ENCODE peak calls at places on chromosomes 16 and 17, in seven cellular contexts. S is GM23338; A is neural progenitor cell; H is cardiac muscle cell; J is CD8-positive, alpha-beta T cell; U is fibroblast of lung; Q is GM23248. Y is an unnamed sample.

GRCh38 chr17:32515677-32516383 is 29.0 kb downstream of the CDK5R1 start:
- DNase-seq in H (no peak), Q (no peak), A (no peak), J (no peak), S (no peak), U (no peak), Y (no peak)

GRCh38 chr16:31107465-31107867 is 720 bp upstream of the BCKDK start:
- DNase-seq in S (no peak), Q (no peak), H (no peak), A (no peak), U (no peak), J (no peak), Y (no peak)

GRCh38 chr16:1642753-1643152 is 30.6 kb downstream of the CRAMP1 start:
- DNase-seq in U (no peak), Q (no peak), A (no peak), J (no peak), S (no peak), H (no peak), Y (no peak)

GRCh38 chr16:69181-69580 is 3.2 kb downstream of the RHBDF1 start:
- DNase-seq in U (no peak), A (no peak), Q (no peak), S (no peak), J (no peak), H (no peak), Y (no peak)

GRCh38 chr16:85091522-85091910 is 20.8 kb downstream of the CIBAR2 start:
- DNase-seq in Q (no peak), A (no peak), J (no peak), S (no peak), U (no peak), H (peak), Y (no peak)

GRCh38 chr17:29918922-29919856 is 10.8 kb downstream of the SSH2 start:
- DNase-seq in H (no peak), Q (peak), U (no peak), J (no peak), A (no peak), S (no peak), Y (no peak)

GRCh38 chr17:83176956-83177583 is 97.7 kb downstream of the METRNL start:
- DNase-seq in A (no peak), S (no peak), Q (no peak), H (no peak), J (peak), U (no peak), Y (no peak)

GRCh38 chr16:66176111-66176510 is 190.4 kb upstream of the CDH5 start:
- DNase-seq in S (no peak), J (no peak), A (no peak), U (no peak), Q (no peak), H (no peak), Y (no peak)

GRCh38 chr16:73064227-73064995 is 16.5 kb upstream of the ZFHX3 start:
- DNase-seq in A (no peak), U (peak), H (no peak), S (peak), J (no peak), Q (peak), Y (no peak)

GRCh38 chr17:57682667-57683066 is 62.4 kb downstream of the CCDC182 start:
- DNase-seq in H (no peak), S (no peak), U (no peak), Q (no peak), A (no peak), J (no peak), Y (no peak)

GRCh38 chr16:75306102-75306762 is 54.8 kb upstream of the BCAR1 start:
- DNase-seq in Q (no peak), J (no peak), S (no peak), H (no peak), A (no peak), U (peak), Y (no peak)

GRCh38 chr17:35733366-35733765 is 1.9 kb downstream of the RASL10B start:
- DNase-seq in J (no peak), U (no peak), Q (no peak), A (no peak), S (no peak), H (no peak), Y (no peak)

GRCh38 chr16:57764341-57765159 is 29.0 kb downstream of the KATNB1 start:
- DNase-seq in U (peak), A (peak), Q (peak), S (peak), J (no peak), H (no peak), Y (peak)

GRCh38 chr17:10166181-10166935 is 32.0 kb downstream of the GAS7 start:
- DNase-seq in J (no peak), Q (no peak), H (no peak), U (no peak), S (no peak), A (no peak), Y (no peak)

GRCh38 chr17:39627717-39628516 is 1.2 kb downstream of the PPP1R1B start:
- DNase-seq in J (no peak), Q (no peak), H (no peak), A (peak), U (no peak), S (peak), Y (no peak)

GRCh38 chr17:45429338-45430005 is 3.2 kb downstream of the ARHGAP27 start:
- DNase-seq in H (peak), S (peak), Q (peak), J (no peak), A (peak), U (no peak), Y (no peak)

GRCh38 chr17:4880850-4881249 is 18.5 kb upstream of the C17orf107 start:
- DNase-seq in U (no peak), S (no peak), J (no peak), Q (no peak), H (no peak), A (no peak), Y (no peak)

GRCh38 chr16:81413245-81413990 is 31.2 kb upstream of the CMIP start:
- DNase-seq in U (no peak), J (no peak), A (no peak), S (no peak), H (no peak), Q (no peak), Y (no peak)

GRCh38 chr16:10752843-10753523 is 9.3 kb downstream of the NUBP1 start:
- DNase-seq in U (no peak), A (no peak), J (no peak), S (no peak), Q (no peak), H (no peak), Y (no peak)

GRCh38 chr16:89268987-89269735 is 51.7 kb downstream of the ZNF778 start:
- DNase-seq in A (no peak), Q (peak), H (no peak), S (no peak), J (no peak), U (peak), Y (peak)

GRCh38 chr16:48676836-48677235 is 66.9 kb upstream of the N4BP1 start:
- DNase-seq in Q (peak), S (no peak), H (no peak), J (no peak), A (no peak), U (peak), Y (peak)

GRCh38 chr17:79746955-79747507 is 16.3 kb downstream of the ENPP7 start:
- DNase-seq in J (no peak), S (peak), Q (peak), U (no peak), H (no peak), A (peak), Y (no peak)

GRCh38 chr17:79747508-79748295 is 17.0 kb downstream of the ENPP7 start:
- DNase-seq in S (peak), J (no peak), A (peak), U (no peak), H (peak), Q (peak), Y (no peak)

GRCh38 chr17:79749156-79749815 is 18.5 kb downstream of the ENPP7 start:
- DNase-seq in Q (peak), A (peak), S (no peak), H (no peak), J (no peak), U (peak), Y (peak)

GRCh38 chr17:79749958-79750357 is 19.2 kb downstream of the ENPP7 start:
- DNase-seq in A (no peak), S (no peak), Q (no peak), U (no peak), H (no peak), J (no peak), Y (no peak)

DNA sequence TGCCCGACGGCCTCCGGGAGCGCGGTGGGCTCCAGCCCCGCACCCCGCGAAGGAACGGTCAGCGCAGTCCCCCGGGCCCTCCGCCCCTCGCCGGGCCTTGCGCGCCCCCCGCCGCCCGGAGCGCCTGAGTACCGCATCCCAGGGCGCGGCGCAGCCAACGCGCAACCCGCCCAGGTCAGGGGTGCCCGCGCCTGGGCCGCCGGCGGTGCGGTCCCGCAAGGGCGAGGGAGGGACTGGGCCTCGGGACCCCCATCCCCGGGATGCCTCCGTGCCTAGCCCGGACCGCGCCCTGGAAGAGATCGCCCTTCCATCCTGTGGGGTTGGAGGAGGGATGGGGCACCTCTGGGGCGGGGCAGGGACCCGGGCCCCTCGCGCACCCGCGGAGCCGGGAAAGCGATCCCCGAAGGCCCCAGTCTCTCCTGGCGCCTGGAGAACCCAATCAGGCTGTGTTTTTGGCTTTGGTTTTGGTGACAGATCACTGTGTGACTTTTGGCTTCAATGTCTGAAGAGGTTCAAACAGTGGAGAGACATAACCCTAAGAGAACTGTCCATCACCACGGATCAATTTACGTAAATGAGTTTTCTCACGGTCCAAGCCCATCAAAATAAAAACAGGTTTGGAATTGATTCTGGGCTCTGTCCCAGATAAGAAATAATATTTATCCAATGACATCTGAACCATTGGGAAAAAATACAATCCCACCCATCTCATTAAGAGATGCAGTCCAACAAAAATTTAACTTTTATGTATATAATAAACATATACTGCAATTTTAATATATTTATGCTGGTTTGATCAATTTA is 17.8 kb downstream of the ENPP7 start:
- DNase-seq in J (no peak), H (no peak), A (peak), U (no peak), S (peak), Q (no peak), Y (no peak)
- H3K4me3 ChIP-seq in J (no peak), H (peak), A (peak), U (no peak), S (peak), Q (no peak), Y (no peak)

DNA sequence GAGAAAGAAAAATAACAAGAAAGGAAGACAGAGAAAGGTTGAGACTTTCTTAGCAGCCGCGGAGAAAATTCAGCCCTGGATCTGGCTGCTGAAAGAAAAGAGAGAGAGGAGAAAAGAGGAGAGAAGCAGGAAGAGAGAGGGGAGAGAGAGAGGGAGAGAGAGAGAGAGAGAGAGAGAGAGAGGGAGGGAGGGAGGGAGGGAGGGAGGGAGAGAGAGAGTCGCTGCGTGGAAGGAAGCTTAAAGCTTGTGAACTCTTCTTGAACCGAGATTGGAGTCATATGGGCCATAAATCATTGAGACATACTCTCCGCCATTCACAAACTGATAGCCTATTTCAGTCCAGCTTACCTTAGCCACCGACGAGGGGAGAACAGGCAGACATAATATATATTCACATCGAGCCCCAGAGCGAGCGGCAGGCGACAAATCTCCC is 10.3 kb upstream of the HOXB2 start:
- DNase-seq in A (no peak), U (peak), J (no peak), S (no peak), H (peak), Q (peak), Y (peak)
- H3K4me3 ChIP-seq in A (no peak), U (peak), J (no peak), S (peak), H (peak), Q (peak), Y (peak)

GRCh38 chr17:55163408-55163807 is 101.4 kb upstream of the HLF start:
- DNase-seq in J (no peak), A (no peak), H (no peak), S (no peak), U (no peak), Q (no peak), Y (no peak)

GRCh38 chr17:55171634-55172328 is 93.0 kb upstream of the HLF start:
- DNase-seq in A (no peak), H (no peak), Q (no peak), J (no peak), S (no peak), U (no peak), Y (no peak)

GRCh38 chr17:55168970-55169687 is 95.6 kb upstream of the HLF start:
- DNase-seq in S (no peak), U (no peak), A (no peak), Q (no peak), H (no peak), J (no peak), Y (no peak)

GRCh38 chr17:55166506-55166905 is 98.3 kb upstream of the HLF start:
- DNase-seq in Q (no peak), A (no peak), J (no peak), H (no peak), S (no peak), U (no peak), Y (no peak)

DNA sequence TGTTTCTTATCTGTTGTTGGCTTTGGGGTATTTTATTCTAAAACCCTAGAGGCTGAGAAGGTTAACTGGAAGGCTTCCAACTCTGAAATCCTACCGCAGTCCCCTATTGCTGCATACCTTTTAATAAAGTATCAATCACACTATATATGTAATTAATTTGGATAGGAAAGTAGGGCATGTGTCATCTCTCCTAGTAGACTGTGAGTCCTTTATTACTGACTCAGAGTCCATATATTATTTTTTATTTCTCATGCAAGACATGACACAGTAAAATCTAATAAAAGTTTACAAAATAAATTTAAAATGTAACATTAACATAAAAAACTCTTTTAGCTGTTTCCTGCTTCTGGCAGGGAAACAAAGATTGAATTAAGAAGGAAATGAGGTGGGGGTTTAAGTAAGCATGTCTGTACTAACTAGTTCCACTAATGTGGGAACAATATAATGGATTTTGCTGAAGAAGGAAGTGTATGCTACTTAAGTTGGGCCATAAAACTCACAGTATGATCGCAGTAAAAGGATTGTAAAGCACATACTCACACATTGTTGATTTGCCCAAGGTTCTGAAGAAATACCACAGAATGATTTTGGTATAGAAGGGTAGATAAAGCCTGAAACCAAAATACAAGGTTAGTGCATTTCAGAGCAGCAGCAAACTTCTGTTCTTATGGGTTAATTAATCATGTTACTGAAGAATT is 97.6 kb upstream of the HLF start:
- DNase-seq in H (no peak), S (no peak), Q (no peak), J (no peak), A (no peak), U (no peak), Y (no peak)
- H3K4me3 ChIP-seq in H (no peak), S (no peak), Q (no peak), J (no peak), A (no peak), U (no peak), Y (no peak)

GRCh38 chr17:49959183-49959935 is 9.6 kb upstream of the DLX4 start:
- DNase-seq in S (peak), U (no peak), Q (peak), A (no peak), J (no peak), H (no peak), Y (no peak)
- H3K4me3 ChIP-seq in S (no peak), U (no peak), Q (no peak), A (no peak), J (no peak), H (no peak), Y (no peak)

DNA sequence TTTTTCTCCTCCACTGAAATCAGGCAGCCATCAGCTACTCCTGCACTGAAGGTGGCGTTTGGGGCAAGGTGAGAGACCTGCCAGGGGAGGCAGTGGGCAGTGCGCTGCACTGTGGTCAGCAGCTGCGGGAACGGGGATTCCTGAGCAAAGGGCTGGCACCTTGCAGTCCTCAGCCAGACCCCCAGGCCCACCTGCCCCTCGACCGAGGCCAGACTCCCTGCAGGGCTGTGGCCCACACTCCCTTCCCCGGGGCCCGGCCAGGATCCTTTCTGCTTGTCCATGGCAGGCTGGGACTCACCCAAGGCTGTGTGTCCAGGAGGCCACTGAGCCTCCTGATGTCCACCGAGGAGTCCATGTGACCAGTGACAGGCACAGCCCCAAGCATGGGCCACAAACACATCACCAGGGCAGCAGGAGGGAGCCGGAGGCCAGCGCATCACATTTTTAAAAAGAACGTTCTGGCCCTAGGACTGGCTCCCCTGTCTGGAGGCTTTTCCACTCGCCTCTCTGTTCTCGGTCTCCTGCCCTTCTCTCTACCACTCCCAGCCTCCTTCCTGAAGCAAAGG is 28.5 kb upstream of the TNRC6C start:
- DNase-seq in S (no peak), H (no peak), U (no peak), A (no peak), J (no peak), Q (no peak), Y (no peak)
- H3K4me3 ChIP-seq in S (no peak), H (no peak), U (no peak), A (no peak), J (no peak), Q (no peak), Y (no peak)

Y was measured in skeletal muscle cell.